ENCODE peak calls at places on chromosomes 3 and 15, in eight cellular contexts. D is HepG2, I is right atrium auricular region, O is pancreas, P is lower leg skin, C is transverse colon, R is thoracic aorta, U is mammary epithelial cell. T is an unnamed sample.

GRCh38 chr3:107797586-107797985 is 274.8 kb downstream of the BBX start:
- DNase-seq in D (no peak), I (no peak), O (no peak), P (no peak), C (no peak), R (no peak), U (peak; percentile 43), T (no peak)

GRCh38 chr3:192855434-192855833 is 62.2 kb downstream of the MB21D2 start:
- DNase-seq in D (no peak), I (no peak), O (no peak), P (no peak), C (no peak), R (no peak), U (no peak), T (no peak)

GRCh38 chr3:65703026-65703425 is 335.7 kb downstream of the MAGI1 start:
- DNase-seq in D (no peak), I (no peak), O (no peak), P (no peak), C (no peak), R (no peak), U (no peak), T (no peak)

GRCh38 chr3:59108091-59108815 is 58.4 kb upstream of the CFAP20DC start:
- DNase-seq in D (no peak), I (no peak), O (no peak), P (no peak), C (no peak), R (no peak), U (peak; percentile 32), T (no peak)

GRCh38 chr15:62779041-62779810 is 263.3 kb upstream of the TPM1 start:
- DNase-seq in D (no peak), I (peak; percentile 72), O (no peak), P (no peak), C (no peak), R (no peak), U (no peak), T (no peak)

GRCh38 chr15:25784876-25785642 is 78.1 kb downstream of the ATP10A start:
- DNase-seq in D (no peak), I (peak; percentile 74), O (no peak), P (no peak), C (no peak), R (no peak), U (no peak), T (no peak)

GRCh38 chr3:48039487-48040190 is 23.4 kb upstream of the MAP4 start:
- DNase-seq in D (peak; percentile 97), I (no peak), O (no peak), P (no peak), C (no peak), R (no peak), U (peak; percentile 43), T (no peak)

GRCh38 chr15:71916834-71917233 is 106.5 kb downstream of the NR2E3 start:
- DNase-seq in D (no peak), I (no peak), O (no peak), P (no peak), C (no peak), R (no peak), U (no peak), T (no peak)

GRCh38 chr15:94263341-94264273 is 32.2 kb downstream of the MCTP2 start:
- DNase-seq in D (no peak), I (no peak), O (no peak), P (no peak), C (no peak), R (no peak), U (no peak), T (no peak)

GRCh38 chr3:194900886-194901522 is 215.3 kb downstream of the FAM43A start:
- DNase-seq in D (no peak), I (no peak), O (no peak), P (no peak), C (no peak), R (no peak), U (peak; percentile 37), T (no peak)

GRCh38 chr15:55403531-55403930 is 4.6 kb downstream of the CCPG1 start:
- DNase-seq in D (peak; percentile 44), I (no peak), O (no peak), P (no peak), C (no peak), R (no peak), U (no peak), T (no peak)

GRCh38 chr3:59818033-59818936 is 768.5 kb upstream of the CFAP20DC start:
- DNase-seq in D (no peak), I (peak; percentile 90), O (peak; percentile 56), P (peak; percentile 94), C (peak; percentile 76), R (peak; percentile 60), U (peak; percentile 92), T (peak; percentile 90)

GRCh38 chr15:39434751-39435238 is 146.1 kb upstream of the THBS1 start:
- DNase-seq in D (peak; percentile 98), I (no peak), O (no peak), P (no peak), C (no peak), R (no peak), U (no peak), T (no peak)

GRCh38 chr3:6602329-6602728 is 258.6 kb upstream of the GRM7 start:
- DNase-seq in D (no peak), I (no peak), O (no peak), P (no peak), C (no peak), R (no peak), U (no peak), T (no peak)

GRCh38 chr3:130839815-130840214 is 54.1 kb upstream of the ATP2C1 start:
- DNase-seq in D (no peak), I (no peak), O (no peak), P (no peak), C (no peak), R (no peak), U (no peak), T (no peak)

GRCh38 chr3:6779140-6779539 is 81.8 kb upstream of the GRM7 start:
- DNase-seq in D (no peak), I (no peak), O (no peak), P (no peak), C (no peak), R (no peak), U (no peak), T (no peak)

GRCh38 chr15:69457304-69458280 is 5.0 kb downstream of the RPLP1 start:
- DNase-seq in D (no peak), I (no peak), O (no peak), P (peak; percentile 75), C (no peak), R (no peak), U (no peak), T (no peak)

GRCh38 chr15:85769182-85769900 is 25.4 kb downstream of the KLHL25 start:
- DNase-seq in D (no peak), I (no peak), O (no peak), P (no peak), C (no peak), R (no peak), U (no peak), T (no peak)

GRCh38 chr15:79094611-79095021 is 4.0 kb upstream of the RASGRF1 start:
- DNase-seq in D (no peak), I (no peak), O (no peak), P (peak; percentile 70), C (no peak), R (no peak), U (no peak), T (peak; percentile 72)

GRCh38 chr3:5787863-5788488 is 600.5 kb downstream of the EDEM1 start:
- DNase-seq in D (no peak), I (no peak), O (no peak), P (no peak), C (peak; percentile 13), R (no peak), U (no peak), T (no peak)

GRCh38 chr3:15989419-15989818 is 185.1 kb upstream of the GALNT15 start:
- DNase-seq in D (no peak), I (no peak), O (no peak), P (no peak), C (no peak), R (no peak), U (no peak), T (no peak)

GRCh38 chr3:133574260-133574881 is 885 bp downstream of the CDV3 start:
- DNase-seq in D (peak; percentile 44), I (peak; percentile 72), O (peak; percentile 87), P (peak; percentile 94), C (peak; percentile 80), R (no peak), U (peak; percentile 68), T (peak; percentile 88)
- TF ChIP-seq CTCF in D (peak; percentile 52), I (no peak), O (no peak), P (no peak), C (no peak), R (no peak), U (peak; percentile 12), T (peak; percentile 31)

DNA sequence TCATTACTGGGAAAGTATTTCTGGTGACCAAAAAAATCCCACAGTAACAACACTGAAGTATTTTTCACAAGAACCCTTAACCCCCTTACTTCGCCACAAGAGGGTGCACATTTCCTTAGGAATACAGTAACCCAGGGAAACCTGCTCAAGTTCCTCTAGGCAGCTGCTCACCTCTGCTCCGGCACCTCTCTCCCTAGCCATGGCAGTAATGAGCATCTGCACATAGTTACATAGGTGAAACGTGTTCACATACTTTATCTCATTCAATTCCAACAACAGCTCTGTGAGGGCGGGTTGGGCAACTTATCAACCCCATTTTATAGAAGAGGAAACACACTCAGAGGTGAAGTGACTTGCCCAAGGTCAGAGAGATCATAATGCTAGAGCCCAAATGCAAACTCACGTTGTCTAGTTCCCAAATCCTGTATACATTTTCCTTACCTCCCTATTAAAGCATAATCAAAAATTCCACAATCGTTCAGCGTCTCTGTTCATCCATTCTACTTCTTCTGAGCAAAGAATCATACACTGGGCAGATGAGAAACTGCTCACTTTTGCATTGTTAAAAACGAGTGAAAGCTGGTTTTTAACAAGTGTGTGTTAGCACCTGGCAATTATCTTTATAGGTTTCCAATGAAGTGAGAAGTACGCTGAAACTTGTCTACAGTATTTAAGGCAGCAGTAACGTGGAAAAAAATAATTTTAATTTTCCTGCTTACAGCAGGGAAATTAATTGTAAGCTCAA is 90.7 kb downstream of the IGF2BP2 start:
- DNase-seq in D (peak; percentile 63), I (no peak), O (no peak), P (no peak), C (peak; percentile 63), R (no peak), U (peak; percentile 80), T (no peak)
- TF ChIP-seq CTCF in D (peak; percentile 70), I (no peak), O (peak; percentile 6), P (no peak), C (peak; percentile 53), R (peak; percentile 20), U (peak; percentile 77), T (peak; percentile 66)

GRCh38 chr3:27342279-27342678 is 26.9 kb downstream of the NEK10 start:
- DNase-seq in D (no peak), I (no peak), O (no peak), P (no peak), C (no peak), R (no peak), U (no peak), T (no peak)
- TF ChIP-seq CTCF in D (no peak), I (no peak), O (no peak), P (no peak), C (no peak), R (no peak), U (no peak), T (no peak)

GRCh38 chr3:176816937-176817336 is 380.3 kb downstream of the TBL1XR1 start:
- DNase-seq in D (no peak), I (no peak), O (no peak), P (no peak), C (no peak), R (no peak), U (no peak), T (no peak)

DNA sequence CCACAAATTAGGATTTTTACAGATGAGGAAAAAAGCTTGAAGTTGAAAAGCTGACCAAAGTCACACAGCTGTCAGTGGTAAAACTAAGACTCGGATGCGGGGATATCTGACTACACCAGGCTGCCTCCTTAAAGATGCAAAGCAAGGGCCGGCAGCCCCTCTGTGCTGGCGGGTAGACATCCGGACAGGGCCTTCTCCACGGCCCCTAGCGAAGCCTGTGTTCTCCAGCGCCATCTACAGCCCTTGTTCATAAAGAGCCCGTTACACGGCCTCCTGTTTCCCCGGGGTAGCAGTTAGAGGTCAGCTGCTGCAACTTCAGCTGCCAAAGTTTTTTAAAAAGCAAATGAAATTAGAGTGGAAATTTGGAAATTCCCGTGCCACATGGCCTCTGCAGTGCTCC is 383.0 kb downstream of the TBL1XR1 start:
- DNase-seq in D (peak; percentile 32), I (peak; percentile 59), O (peak; percentile 69), P (no peak), C (peak; percentile 61), R (no peak), U (peak; percentile 17), T (no peak)
- TF ChIP-seq CTCF in D (peak; percentile 72), I (peak; percentile 30), O (no peak), P (no peak), C (peak; percentile 60), R (no peak), U (peak; percentile 69), T (peak; percentile 75)

T was measured in osteocyte.